ENCODE peak calls at places on chromosome 14, in seven cellular contexts. F, Z, P, X, H, N and E are unnamed samples.

GRCh38 chr14:52279405-52279804 is 11.9 kb downstream of the PTGDR start:
- DNase-seq in X (peak), P (no peak), F (no peak), Z (no peak), H (no peak), N (peak), E (no peak)

GRCh38 chr14:33404054-33404453 is 465.4 kb downstream of the NPAS3 start:
- DNase-seq in X (peak), N (no peak), Z (no peak), F (no peak), H (no peak), P (no peak), E (no peak)

GRCh38 chr14:38074754-38075153 is 132.9 kb upstream of the SSTR1 start:
- DNase-seq in P (no peak), H (no peak), X (no peak), F (no peak), Z (no peak), N (peak), E (no peak)

GRCh38 chr14:38311655-38312054 is 55.8 kb upstream of the CLEC14A start:
- DNase-seq in Z (no peak), N (no peak), F (no peak), X (no peak), P (no peak), H (no peak), E (no peak)

GRCh38 chr14:94054401-94054800 is 26.6 kb downstream of the DDX24 start:
- DNase-seq in P (no peak), Z (no peak), N (no peak), F (no peak), H (no peak), X (no peak), E (no peak)

GRCh38 chr14:92747701-92748258 is 647 bp downstream of the LGMN start:
- DNase-seq in Z (no peak), N (no peak), H (peak), X (no peak), P (no peak), F (no peak), E (no peak)

GRCh38 chr14:96279564-96279963 is 23.6 kb downstream of the BDKRB1 start:
- DNase-seq in Z (no peak), H (no peak), X (no peak), F (no peak), P (no peak), N (no peak), E (no peak)

GRCh38 chr14:80212025-80212402 is 710 bp upstream of the DIO2 start:
- DNase-seq in P (no peak), N (peak), Z (no peak), F (no peak), H (no peak), X (peak), E (no peak)

GRCh38 chr14:33774866-33775519 is 175.9 kb downstream of the EGLN3 start:
- DNase-seq in P (no peak), N (no peak), F (no peak), H (no peak), X (no peak), Z (no peak), E (no peak)